ENCODE peak calls at places on chromosomes 2 and 18, in four cellular contexts. T is cardiac fibroblast, M is suprapubic skin, Q is spleen. N is an unnamed sample.
A peak's percentile ranks its signal among the peaks of the same experiment; 100 is the strongest.

GRCh38 chr18:67428805-67429204 is 87.7 kb downstream of the DSEL start:
- DNase-seq in Q (no peak), M (no peak), T (peak; percentile 71), N (no peak)

GRCh38 chr2:241952816-241953215 is 83.3 kb downstream of the RTP5 start:
- DNase-seq in Q (no peak), M (no peak), T (no peak), N (no peak)

GRCh38 chr2:8239402-8240127 is 442.3 kb upstream of the ID2 start:
- DNase-seq in M (no peak), T (no peak), Q (no peak), N (no peak)

GRCh38 chr2:1664076-1664605 is 80.2 kb downstream of the PXDN start:
- DNase-seq in M (no peak), Q (no peak), T (no peak), N (no peak)

GRCh38 chr2:99336780-99337163 is 417 bp upstream of the EIF5B start:
- DNase-seq in Q (no peak), T (no peak), M (no peak), N (no peak)

GRCh38 chr2:29329899-29330298 is 214.7 kb downstream of the CLIP4 start:
- DNase-seq in Q (no peak), M (no peak), T (no peak), N (no peak)

GRCh38 chr2:65367517-65367916 is 64.9 kb downstream of the SPRED2 start:
- DNase-seq in Q (no peak), M (no peak), T (peak; percentile 99), N (no peak)

GRCh38 chr2:217383620-217384019 is 523.8 kb upstream of the TNP1 start:
- DNase-seq in Q (no peak), M (no peak), T (no peak), N (no peak)

GRCh38 chr2:13413989-13414388 is 697.3 kb downstream of the TRIB2 start:
- DNase-seq in T (no peak), Q (no peak), M (no peak), N (no peak)

GRCh38 chr2:110115291-110116032 is at the start of gene MALL:
- DNase-seq in M (peak; percentile 69), Q (no peak), T (no peak), N (peak; percentile 89)

GRCh38 chr2:98324181-98324580 is 22.1 kb upstream of the CNGA3 start:
- DNase-seq in M (no peak), T (peak; percentile 54), Q (no peak), N (no peak)

GRCh38 chr2:16664052-16664731 is 1.4 kb downstream of the CYRIA start:
- DNase-seq in T (peak; percentile 85), M (no peak), Q (peak; percentile 85), N (peak; percentile 87)

GRCh38 chr2:464562-465309 is 176.8 kb upstream of the ALKAL2 start:
- DNase-seq in M (no peak), T (no peak), Q (no peak), N (no peak)

GRCh38 chr2:234751275-234751938 is 200.4 kb upstream of the SH3BP4 start:
- DNase-seq in T (no peak), Q (no peak), M (no peak), N (no peak)

GRCh38 chr18:23828426-23828825 is 139.2 kb downstream of the LAMA3 start:
- DNase-seq in Q (no peak), M (no peak), T (peak; percentile 87), N (peak; percentile 65)

GRCh38 chr2:174630097-174630496 is 32.5 kb upstream of the WIPF1 start:
- DNase-seq in M (no peak), Q (no peak), T (no peak), N (no peak)

GRCh38 chr2:65969161-65969560 is 465.8 kb upstream of the MEIS1 start:
- DNase-seq in T (no peak), M (no peak), Q (no peak), N (no peak)

GRCh38 chr2:109058802-109059201 is 69.8 kb upstream of the EDAR start:
- DNase-seq in M (no peak), Q (peak; percentile 37), T (no peak), N (no peak)